ENCODE peak calls at places on chromosomes 11 and 22, in nine cellular contexts. One of them, this sample, is unnamed.

GRCh38 chr11:106507645-106508306 is 430.3 kb downstream of the AASDHPPT start:
- DNase-seq in T-cell: no peak
- DNase-seq in NCI-H1930: no peak
- DNase-seq in effector CD4-positive, alpha-beta T cell: no peak
- DNase-seq in astrocyte of the hippocampus: no peak
- DNase-seq in naive thymus-derived CD4-positive, alpha-beta T cell: no peak
- DNase-seq in fibroblast of the aortic adventitia: peak
- DNase-seq in activated naive CD4-positive, alpha-beta T cell treated with anti-CD3 and anti-CD28 coated beads for 36 hours: no peak
- DNase-seq in HCT116: no peak
- DNase-seq in this sample: no peak

GRCh38 chr22:31230871-31231621 is 18.9 kb downstream of the LIMK2 start:
- DNase-seq in astrocyte of the hippocampus: peak
- DNase-seq in effector CD4-positive, alpha-beta T cell: peak
- DNase-seq in activated naive CD4-positive, alpha-beta T cell treated with anti-CD3 and anti-CD28 coated beads for 36 hours: peak
- DNase-seq in naive thymus-derived CD4-positive, alpha-beta T cell: peak
- DNase-seq in fibroblast of the aortic adventitia: peak
- DNase-seq in HCT116: no peak
- DNase-seq in T-cell: peak
- DNase-seq in NCI-H1930: no peak
- DNase-seq in this sample: peak

GRCh38 chr11:17578296-17578695 is 31.2 kb downstream of the OTOG start:
- DNase-seq in astrocyte of the hippocampus: no peak
- DNase-seq in activated naive CD4-positive, alpha-beta T cell treated with anti-CD3 and anti-CD28 coated beads for 36 hours: no peak
- DNase-seq in naive thymus-derived CD4-positive, alpha-beta T cell: no peak
- DNase-seq in T-cell: no peak
- DNase-seq in effector CD4-positive, alpha-beta T cell: no peak
- DNase-seq in fibroblast of the aortic adventitia: no peak
- DNase-seq in HCT116: no peak
- DNase-seq in NCI-H1930: no peak
- DNase-seq in this sample: no peak

GRCh38 chr22:24165673-24166072 is 15.6 kb upstream of the SUSD2 start:
- DNase-seq in activated naive CD4-positive, alpha-beta T cell treated with anti-CD3 and anti-CD28 coated beads for 36 hours: no peak
- DNase-seq in T-cell: no peak
- DNase-seq in NCI-H1930: no peak
- DNase-seq in fibroblast of the aortic adventitia: no peak
- DNase-seq in naive thymus-derived CD4-positive, alpha-beta T cell: no peak
- DNase-seq in astrocyte of the hippocampus: no peak
- DNase-seq in HCT116: no peak
- DNase-seq in effector CD4-positive, alpha-beta T cell: no peak
- DNase-seq in this sample: no peak

GRCh38 chr11:345179-345578 is 24.1 kb upstream of the B4GALNT4 start:
- DNase-seq in fibroblast of the aortic adventitia: no peak
- DNase-seq in activated naive CD4-positive, alpha-beta T cell treated with anti-CD3 and anti-CD28 coated beads for 36 hours: no peak
- DNase-seq in effector CD4-positive, alpha-beta T cell: no peak
- DNase-seq in T-cell: no peak
- DNase-seq in NCI-H1930: no peak
- DNase-seq in HCT116: no peak
- DNase-seq in naive thymus-derived CD4-positive, alpha-beta T cell: no peak
- DNase-seq in astrocyte of the hippocampus: no peak
- DNase-seq in this sample: no peak

GRCh38 chr11:43582837-43583462 is 97.6 kb upstream of the HSD17B12 start:
- DNase-seq in astrocyte of the hippocampus: peak
- DNase-seq in effector CD4-positive, alpha-beta T cell: no peak
- DNase-seq in fibroblast of the aortic adventitia: no peak
- DNase-seq in naive thymus-derived CD4-positive, alpha-beta T cell: no peak
- DNase-seq in NCI-H1930: no peak
- DNase-seq in HCT116: no peak
- DNase-seq in activated naive CD4-positive, alpha-beta T cell treated with anti-CD3 and anti-CD28 coated beads for 36 hours: no peak
- DNase-seq in T-cell: no peak
- DNase-seq in this sample: no peak

GRCh38 chr11:63251312-63251711 is 7.9 kb upstream of the SLC22A25 start:
- DNase-seq in astrocyte of the hippocampus: no peak
- DNase-seq in T-cell: no peak
- DNase-seq in effector CD4-positive, alpha-beta T cell: no peak
- DNase-seq in HCT116: no peak
- DNase-seq in fibroblast of the aortic adventitia: no peak
- DNase-seq in NCI-H1930: no peak
- DNase-seq in activated naive CD4-positive, alpha-beta T cell treated with anti-CD3 and anti-CD28 coated beads for 36 hours: no peak
- DNase-seq in naive thymus-derived CD4-positive, alpha-beta T cell: no peak
- DNase-seq in this sample: no peak

GRCh38 chr11:46308632-46309419 is 31.4 kb downstream of the CREB3L1 start:
- DNase-seq in NCI-H1930: peak
- DNase-seq in T-cell: peak
- DNase-seq in effector CD4-positive, alpha-beta T cell: peak
- DNase-seq in activated naive CD4-positive, alpha-beta T cell treated with anti-CD3 and anti-CD28 coated beads for 36 hours: peak
- DNase-seq in fibroblast of the aortic adventitia: peak
- DNase-seq in HCT116: peak
- DNase-seq in astrocyte of the hippocampus: peak
- DNase-seq in naive thymus-derived CD4-positive, alpha-beta T cell: peak
- DNase-seq in this sample: peak

GRCh38 chr11:77201370-77201769 is 73.3 kb downstream of the MYO7A start:
- DNase-seq in naive thymus-derived CD4-positive, alpha-beta T cell: no peak
- DNase-seq in NCI-H1930: no peak
- DNase-seq in astrocyte of the hippocampus: no peak
- DNase-seq in activated naive CD4-positive, alpha-beta T cell treated with anti-CD3 and anti-CD28 coated beads for 36 hours: no peak
- DNase-seq in T-cell: no peak
- DNase-seq in fibroblast of the aortic adventitia: no peak
- DNase-seq in HCT116: no peak
- DNase-seq in effector CD4-positive, alpha-beta T cell: no peak
- DNase-seq in this sample: no peak

GRCh38 chr11:6351782-6352181 is 31.5 kb upstream of the CAVIN3 start:
- DNase-seq in activated naive CD4-positive, alpha-beta T cell treated with anti-CD3 and anti-CD28 coated beads for 36 hours: peak
- DNase-seq in NCI-H1930: no peak
- DNase-seq in effector CD4-positive, alpha-beta T cell: no peak
- DNase-seq in HCT116: no peak
- DNase-seq in fibroblast of the aortic adventitia: no peak
- DNase-seq in astrocyte of the hippocampus: no peak
- DNase-seq in naive thymus-derived CD4-positive, alpha-beta T cell: no peak
- DNase-seq in T-cell: no peak
- DNase-seq in this sample: no peak

GRCh38 chr11:2734181-2735052 is 34.6 kb upstream of the KCNQ1OT1 start:
- DNase-seq in naive thymus-derived CD4-positive, alpha-beta T cell: no peak
- DNase-seq in activated naive CD4-positive, alpha-beta T cell treated with anti-CD3 and anti-CD28 coated beads for 36 hours: no peak
- DNase-seq in astrocyte of the hippocampus: no peak
- DNase-seq in T-cell: no peak
- DNase-seq in NCI-H1930: no peak
- DNase-seq in effector CD4-positive, alpha-beta T cell: no peak
- DNase-seq in HCT116: no peak
- DNase-seq in fibroblast of the aortic adventitia: no peak
- DNase-seq in this sample: no peak

GRCh38 chr11:120229451-120230424 is 10.2 kb upstream of the POU2F3 start:
- DNase-seq in astrocyte of the hippocampus: peak
- DNase-seq in effector CD4-positive, alpha-beta T cell: no peak
- DNase-seq in NCI-H1930: no peak
- DNase-seq in naive thymus-derived CD4-positive, alpha-beta T cell: no peak
- DNase-seq in fibroblast of the aortic adventitia: peak
- DNase-seq in HCT116: no peak
- DNase-seq in activated naive CD4-positive, alpha-beta T cell treated with anti-CD3 and anti-CD28 coated beads for 36 hours: peak
- DNase-seq in T-cell: no peak
- DNase-seq in this sample: no peak

GRCh38 chr11:117604349-117604995 is 192.5 kb downstream of the DSCAML1 start:
- DNase-seq in HCT116: no peak
- DNase-seq in effector CD4-positive, alpha-beta T cell: no peak
- DNase-seq in astrocyte of the hippocampus: peak
- DNase-seq in activated naive CD4-positive, alpha-beta T cell treated with anti-CD3 and anti-CD28 coated beads for 36 hours: no peak
- DNase-seq in NCI-H1930: no peak
- DNase-seq in fibroblast of the aortic adventitia: no peak
- DNase-seq in T-cell: no peak
- DNase-seq in naive thymus-derived CD4-positive, alpha-beta T cell: no peak
- DNase-seq in this sample: no peak

This sample was measured in NCI-H460.